ENCODE peak calls at places on chromosomes 16 and 17, in seven cellular contexts. U is prostate gland, N is fibroblast of lung, O is PC-3, C is Caco-2, V is cardiac muscle cell, G is esophagus squamous epithelium. D is an unnamed sample.

GRCh38 chr16:30028438-30029093 is 2.5 kb downstream of the TLCD3B start:
- DNase-seq in O (no peak), G (no peak), N (no peak), U (no peak), V (peak; percentile 30), C (no peak), D (no peak)

GRCh38 chr16:11319529-11320146 is 25.6 kb upstream of the RMI2 start:
- DNase-seq in V (no peak), U (no peak), O (peak; percentile 26), N (no peak), C (no peak), G (no peak), D (no peak)

GRCh38 chr17:80851277-80851925 is 140.2 kb upstream of the CHMP6 start:
- DNase-seq in V (no peak), N (no peak), U (no peak), G (no peak), C (no peak), O (no peak), D (no peak)

GRCh38 chr17:64004903-64005733 is 7.0 kb downstream of the PRR29 start:
- DNase-seq in V (no peak), G (no peak), C (peak; percentile 21), N (no peak), U (no peak), O (no peak), D (no peak)

GRCh38 chr16:82260212-82260795 is 90.3 kb upstream of the MPHOSPH6 start:
- DNase-seq in V (peak; percentile 4), O (no peak), G (no peak), N (no peak), C (no peak), U (no peak), D (no peak)

GRCh38 chr16:81401035-81401950 is 43.3 kb upstream of the CMIP start:
- DNase-seq in V (peak; percentile 70), G (no peak), O (peak; percentile 92), C (no peak), U (peak; percentile 13), N (peak; percentile 73), D (no peak)

GRCh38 chr17:78258323-78259229 is 27.1 kb downstream of the TMEM235 start:
- DNase-seq in O (no peak), C (no peak), N (peak; percentile 32), V (peak; percentile 77), G (no peak), U (no peak), D (peak; percentile 54)

GRCh38 chr16:57781741-57782606 is 20.3 kb downstream of the KIFC3 start:
- DNase-seq in V (peak; percentile 42), G (no peak), O (no peak), U (no peak), N (peak; percentile 61), C (peak; percentile 30), D (no peak)

GRCh38 chr16:66458292-66458691 is 31.2 kb downstream of the BEAN1 start:
- DNase-seq in G (no peak), C (no peak), V (no peak), O (no peak), N (no peak), U (no peak), D (no peak)

GRCh38 chr16:2775765-2776499 is 1.1 kb downstream of the ELOB start:
- DNase-seq in C (no peak), O (no peak), G (no peak), V (no peak), N (no peak), U (no peak), D (no peak)

GRCh38 chr17:62188713-62189112 is 123.6 kb upstream of the MED13 start:
- DNase-seq in O (peak; percentile 77), U (no peak), C (peak; percentile 93), N (no peak), G (no peak), V (no peak), D (no peak)

GRCh38 chr17:12342609-12343248 is 322.1 kb downstream of the MAP2K4 start:
- DNase-seq in N (no peak), U (no peak), O (peak; percentile 27), V (peak; percentile 2), C (no peak), G (no peak), D (no peak)

GRCh38 chr17:17830740-17831207 is 6.0 kb downstream of the SREBF1 start:
- DNase-seq in G (no peak), O (no peak), C (peak; percentile 75), V (no peak), U (no peak), N (no peak), D (no peak)

GRCh38 chr17:17833664-17834357 is 3.0 kb downstream of the SREBF1 start:
- DNase-seq in N (no peak), U (no peak), V (no peak), C (no peak), O (no peak), G (no peak), D (no peak)

GRCh38 chr17:17832040-17832363 is 4.8 kb downstream of the SREBF1 start:
- DNase-seq in G (no peak), V (no peak), O (no peak), C (no peak), N (no peak), U (no peak), D (no peak)

GRCh38 chr17:17830269-17830567 is 6.6 kb downstream of the SREBF1 start:
- DNase-seq in C (no peak), U (no peak), V (no peak), G (no peak), N (no peak), O (no peak), D (no peak)

DNA sequence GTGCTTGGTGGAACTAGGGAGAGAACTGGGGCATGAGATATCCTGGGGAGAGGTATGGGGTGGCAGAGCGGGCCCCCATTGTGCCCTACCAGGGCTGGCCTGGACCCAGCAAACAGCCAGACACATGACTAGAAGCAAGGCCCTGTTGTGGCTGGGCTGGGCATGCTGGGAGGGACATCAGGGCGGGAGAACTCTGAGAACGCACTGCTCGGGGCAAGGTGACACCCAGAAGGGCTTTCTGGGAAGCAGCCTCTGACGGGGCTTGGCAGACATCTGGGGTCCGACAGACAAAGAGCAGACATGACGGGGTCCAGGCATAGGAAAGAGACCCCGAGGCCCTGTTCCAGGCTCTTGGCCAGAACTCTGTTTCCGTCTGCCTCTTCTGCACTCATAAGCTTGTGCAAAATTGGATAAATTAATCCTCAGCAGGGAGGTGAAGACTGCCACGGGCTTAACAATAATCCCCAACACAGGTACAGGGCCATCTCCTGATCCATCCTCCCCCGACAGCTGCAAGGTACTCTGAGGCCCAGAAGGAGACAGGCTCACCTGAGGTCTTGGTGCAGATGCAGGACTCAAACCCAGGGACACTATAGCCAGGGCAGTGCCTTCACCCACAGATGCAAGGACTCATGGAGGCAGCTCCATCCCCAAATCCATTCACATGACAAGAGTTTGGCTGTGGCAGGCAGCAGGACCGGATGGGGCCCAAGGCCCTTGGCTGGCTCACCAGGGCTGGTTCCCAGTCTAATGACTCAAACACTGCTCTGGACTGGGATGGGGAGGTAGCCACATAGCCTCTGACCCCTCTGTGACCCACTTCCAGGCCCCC is 5.4 kb downstream of the SREBF1 start:
- DNase-seq in U (no peak), O (no peak), V (no peak), G (no peak), N (no peak), C (no peak), D (no peak)
- H3K4me3 ChIP-seq in U (no peak overlapping the region), O (no peak overlapping the region), V (no peak overlapping the region), G (no peak overlapping the region), N (no peak overlapping the region), C (no peak overlapping the region), D (no peak overlapping the region)

GRCh38 chr17:65559483-65559801 is 2.0 kb downstream of the AXIN2 start:
- DNase-seq in U (no peak), O (no peak), G (no peak), V (no peak), C (no peak), N (peak; percentile 11), D (no peak)

GRCh38 chr17:65562206-65562531 is 721 bp upstream of the AXIN2 start:
- DNase-seq in O (no peak), C (no peak), N (no peak), U (no peak), V (no peak), G (no peak), D (no peak)

GRCh38 chr17:65560628-65561371 is 648 bp downstream of the AXIN2 start:
- DNase-seq in U (peak; percentile 90), O (peak; percentile 88), N (peak; percentile 88), V (peak; percentile 95), G (peak; percentile 21), C (peak; percentile 96), D (peak; percentile 78)

GRCh38 chr17:65559802-65560627 is 1.4 kb downstream of the AXIN2 start:
- DNase-seq in C (peak; percentile 74), U (peak; percentile 40), N (peak; percentile 30), O (no peak), G (no peak), V (peak; percentile 51), D (no peak)

GRCh38 chr17:65561394-65562205 is at the start of gene AXIN2:
- DNase-seq in V (peak; percentile 97), G (peak; percentile 19), N (peak; percentile 91), O (peak; percentile 93), U (peak; percentile 89), C (peak; percentile 96), D (peak; percentile 88)
- TF ChIP-seq CTCF in V (peak; percentile 11), G (no peak), N (no peak), O (no peak), U (peak; percentile 36), C (peak; percentile 33), D (no peak)

GRCh38 chr17:28327709-28328108 is 7.6 kb downstream of the IFT20 start:
- DNase-seq in G (no peak), C (no peak), V (no peak), O (peak; percentile 36), N (no peak), U (no peak), D (no peak)
- H3K36me3 ChIP-seq in G (peaks cover 5% of the 10 kb centered on the region), C (peaks cover 19% of the 10 kb centered on the region), V (peaks cover 13% of the 10 kb centered on the region), O (peaks cover 13% of the 10 kb centered on the region), N (peaks cover 10% of the 10 kb centered on the region), U (no peaks in the 10 kb centered on the region), D (peaks cover 8% of the 10 kb centered on the region)

GRCh38 chr17:9227819-9228407 is 206.6 kb downstream of the NTN1 start:
- DNase-seq in N (no peak), U (no peak), V (no peak), O (no peak), G (no peak), C (no peak), D (no peak)
- H3K4me3 ChIP-seq in N (no peak overlapping the region), U (no peak overlapping the region), V (no peak overlapping the region), O (no peak overlapping the region), G (no peak overlapping the region), C (no peak overlapping the region), D (no peak overlapping the region)

GRCh38 chr17:49841548-49841947 is 6.3 kb downstream of the TAC4 start:
- DNase-seq in N (no peak), O (no peak), V (no peak), U (no peak), C (no peak), G (no peak), D (no peak)
- TF ChIP-seq CTCF in N (no peak), O (peak; percentile 42), V (peak; percentile 19), U (no peak), C (peak; percentile 43), G (no peak), D (no peak)

D was measured in GM06990.